ENCODE peak calls at places on chromosomes 4 and X, in ten cellular contexts. R is posterior cingulate gyrus; D is activated naive CD4-positive, alpha-beta T cell treated with Interleukin-2 at 50 U/mL for 16 hours; U is midbrain; F is KBM-7; P is WTC11; C is heart right ventricle; I is substantia nigra; Y is cardiac fibroblast; V is stimulated activated CD8-positive, alpha-beta memory T cell treated with anti-CD3 and anti-CD28 coated beads, Interleukin-2, amount 100 ng/mL, for 1 hour. H is an unnamed sample.

GRCh38 chrX:82087699-82088098 is 885.8 kb downstream of the SH3BGRL start:
- DNase-seq in P (no peak), V (no peak), R (no peak), I (no peak), F (no peak), U (peak; percentile 2), D (no peak), C (peak; percentile 3), Y (no peak), H (no peak)

GRCh38 chrX:23504540-23504884 is 162.8 kb upstream of the PRDX4 start:
- DNase-seq in F (no peak), P (no peak), C (no peak), U (no peak), D (no peak), R (no peak), Y (no peak), V (no peak), I (no peak), H (no peak)

GRCh38 chr4:151259752-151260151 is 17.2 kb upstream of the PRSS48 start:
- DNase-seq in F (no peak), P (no peak), U (no peak), D (no peak), Y (no peak), R (no peak), C (no peak), I (no peak), V (no peak), H (no peak)

GRCh38 chr4:131978120-131978519 is 1171.0 kb upstream of the PCDH10 start:
- DNase-seq in Y (no peak), C (no peak), D (no peak), V (no peak), I (no peak), R (no peak), F (no peak), P (no peak), U (no peak), H (no peak)

GRCh38 chr4:145887241-145887964 is 51.2 kb downstream of the ZNF827 start:
- DNase-seq in V (no peak), U (peak; percentile 54), C (no peak), R (no peak), Y (peak; percentile 87), P (no peak), I (no peak), D (no peak), F (no peak), H (no peak)

GRCh38 chr4:65550500-65550899 is 119.8 kb downstream of the EPHA5 start:
- DNase-seq in R (no peak), V (no peak), P (no peak), F (no peak), U (no peak), C (no peak), D (no peak), I (no peak), Y (no peak), H (no peak)

GRCh38 chr4:94827481-94828110 is 69.8 kb downstream of the BMPR1B start:
- DNase-seq in F (no peak), R (no peak), C (no peak), Y (peak; percentile 86), P (no peak), I (no peak), D (no peak), U (no peak), V (no peak), H (no peak)

GRCh38 chrX:39144323-39144722 is 343.1 kb downstream of the MID1IP1 start:
- DNase-seq in F (peak; percentile 69), I (no peak), Y (no peak), U (no peak), V (no peak), C (no peak), D (no peak), P (no peak), R (no peak), H (no peak)

GRCh38 chr4:41160856-41161255 is 53.5 kb downstream of the APBB2 start:
- DNase-seq in P (no peak), U (no peak), R (no peak), I (no peak), C (no peak), Y (no peak), V (no peak), F (no peak), D (no peak), H (no peak)

GRCh38 chr4:155705664-155706063 is 39.0 kb downstream of the GUCY1A1 start:
- DNase-seq in F (no peak), C (no peak), R (no peak), I (no peak), U (no peak), D (no peak), V (no peak), P (no peak), Y (peak; percentile 4), H (no peak)

GRCh38 chrX:2538016-2538415 is 37.2 kb upstream of the DHRSX start:
- DNase-seq in P (no peak), U (peak; percentile 37), V (no peak), D (no peak), C (no peak), R (peak; percentile 19), F (no peak), I (peak; percentile 2), Y (no peak), H (no peak)

GRCh38 chr4:74054483-74055032 is 16.1 kb upstream of the CXCL3 start:
- DNase-seq in U (no peak), V (no peak), F (no peak), R (no peak), Y (no peak), I (no peak), D (no peak), C (no peak), P (no peak), H (no peak)

GRCh38 chrX:154372612-154373022 is 1.8 kb downstream of the FLNA start:
- DNase-seq in R (no peak), C (peak; percentile 23), U (no peak), V (no peak), F (no peak), D (peak; percentile 41), Y (peak; percentile 60), P (no peak), I (no peak), H (peak; percentile 53)

GRCh38 chr4:69503558-69503957 is 7.9 kb upstream of the UGT2B4 start:
- DNase-seq in D (no peak), I (no peak), R (no peak), Y (no peak), F (no peak), C (no peak), V (no peak), P (no peak), U (no peak), H (no peak)

GRCh38 chrX:31715675-31716074 is 643.8 kb upstream of the FTHL17 start:
- DNase-seq in F (no peak), Y (peak; percentile 2), R (no peak), I (no peak), C (no peak), U (no peak), V (no peak), D (no peak), P (no peak), H (no peak)

GRCh38 chr4:100742045-100742444 is 224.2 kb upstream of the EMCN start:
- DNase-seq in U (no peak), I (no peak), Y (peak; percentile 86), V (no peak), R (no peak), F (peak; percentile 4), D (no peak), C (no peak), P (no peak), H (no peak)

GRCh38 chr4:42719257-42719656 is 62.4 kb upstream of the ATP8A1 start:
- DNase-seq in U (no peak), C (no peak), F (no peak), Y (no peak), R (no peak), I (no peak), D (no peak), P (no peak), V (no peak), H (no peak)

GRCh38 chr4:87118826-87119225 is 101.6 kb downstream of the KLHL8 start:
- DNase-seq in I (no peak), R (no peak), U (no peak), F (peak; percentile 7), V (no peak), D (no peak), Y (peak; percentile 66), P (no peak), C (no peak), H (no peak)

GRCh38 chrX:132009344-132009743 is 13.8 kb upstream of the STK26 start:
- DNase-seq in V (no peak), R (no peak), U (no peak), F (no peak), P (no peak), D (no peak), Y (no peak), I (no peak), C (no peak), H (no peak)

GRCh38 chr4:8745828-8746225 is 125.8 kb downstream of the HMX1 start:
- DNase-seq in I (no peak), P (no peak), U (no peak), F (no peak), C (no peak), D (no peak), R (peak; percentile 2), Y (no peak), V (no peak), H (no peak)

GRCh38 chrX:40964008-40964407 is 121.2 kb upstream of the USP9X start:
- DNase-seq in V (no peak), Y (no peak), D (no peak), P (no peak), F (no peak), U (no peak), I (no peak), R (no peak), C (no peak), H (no peak)

GRCh38 chr4:186149872-186150271 is 41.5 kb upstream of the CYP4V2 start:
- DNase-seq in D (no peak), C (peak; percentile 70), P (no peak), F (peak; percentile 52), R (no peak), Y (peak; percentile 55), I (no peak), V (no peak), U (peak; percentile 12), H (no peak)

GRCh38 chrX:13646154-13646549 is 6.8 kb upstream of the TCEANC start:
- DNase-seq in C (peak; percentile 41), D (peak; percentile 34), V (no peak), P (peak; percentile 63), F (peak; percentile 69), Y (peak; percentile 72), I (peak; percentile 0), U (peak; percentile 53), R (peak; percentile 46), H (peak; percentile 35)